ENCODE peak calls at places on chromosome 11, in nine cellular contexts. U is body of pancreas, K is WTC11, Z is astrocyte of the spinal cord, G is cardiac muscle cell, L is spleen, H is GM06990, F is PC-3, M is brain microvascular endothelial cell. B is an unnamed sample.

GRCh38 chr11:116885951-116886629 is 48.7 kb upstream of the APOA1 start:
- DNase-seq in U (peak; percentile 35), K (no peak), Z (peak; percentile 65), G (peak; percentile 41), L (no peak), H (no peak), F (no peak), M (no peak), B (no peak)

GRCh38 chr11:3837793-3838192 is 3.0 kb downstream of the RHOG start:
- DNase-seq in U (no peak), K (no peak), Z (no peak), G (peak; percentile 53), L (peak; percentile 83), H (no peak), F (no peak), M (no peak), B (no peak)

GRCh38 chr11:117195761-117196160 is 3.4 kb upstream of the TAGLN start:
- DNase-seq in U (no peak), K (no peak), Z (no peak), G (no peak), L (no peak), H (no peak), F (no peak), M (no peak), B (no peak)

GRCh38 chr11:19603771-19604170 is 108.9 kb upstream of the NAV2 start:
- DNase-seq in U (no peak), K (no peak), Z (no peak), G (no peak), L (no peak), H (no peak), F (no peak), M (no peak), B (no peak)

GRCh38 chr11:2768471-2769408 is 68.9 kb upstream of the KCNQ1OT1 start:
- DNase-seq in U (no peak), K (no peak), Z (peak; percentile 72), G (peak; percentile 37), L (peak; percentile 60), H (no peak), F (peak; percentile 85), M (peak; percentile 83), B (no peak)

GRCh38 chr11:118703563-118704106 is 24.2 kb upstream of the TREH start:
- DNase-seq in U (no peak), K (no peak), Z (no peak), G (no peak), L (no peak), H (no peak), F (no peak), M (no peak), B (no peak)

GRCh38 chr11:43944761-43945311 is 2.4 kb downstream of the C11orf96 start:
- DNase-seq in U (peak; percentile 63), K (peak; percentile 92), Z (no peak), G (peak; percentile 57), L (peak; percentile 91), H (peak; percentile 38), F (peak; percentile 61), M (peak; percentile 61), B (peak; percentile 34)

GRCh38 chr11:90220391-90220790 is 2.5 kb downstream of the CHORDC1 start:
- DNase-seq in U (no peak), K (no peak), Z (peak; percentile 46), G (peak; percentile 64), L (no peak), H (no peak), F (peak; percentile 76), M (peak; percentile 56), B (no peak)

GRCh38 chr11:2796508-2797180 is 88.9 kb downstream of the CDKN1C start:
- DNase-seq in U (no peak), K (peak; percentile 9), Z (no peak), G (no peak), L (no peak), H (no peak), F (no peak), M (no peak), B (no peak)

GRCh38 chr11:69498614-69499175 is 17.2 kb downstream of the LINC01488 start:
- DNase-seq in U (peak; percentile 2), K (no peak), Z (no peak), G (no peak), L (peak; percentile 60), H (no peak), F (no peak), M (no peak), B (no peak)

GRCh38 chr11:62850911-62851806 is 11.8 kb upstream of the WDR74 start:
- DNase-seq in U (no peak), K (no peak), Z (no peak), G (no peak), L (peak; percentile 44), H (peak; percentile 47), F (peak; percentile 48), M (no peak), B (no peak)

GRCh38 chr11:12377106-12377823 is at the start of gene PARVA:
- DNase-seq in U (peak; percentile 77), K (peak; percentile 79), Z (peak; percentile 78), G (peak; percentile 93), L (no peak), H (no peak), F (peak; percentile 66), M (peak; percentile 57), B (no peak)

GRCh38 chr11:79209540-79210266 is 231.1 kb downstream of the TENM4 start:
- DNase-seq in U (peak; percentile 16), K (no peak), Z (no peak), G (no peak), L (no peak), H (no peak), F (peak; percentile 17), M (no peak), B (no peak)

GRCh38 chr11:5938603-5938965 is 3.5 kb upstream of the OR56A3 start:
- DNase-seq in U (no peak), K (no peak), Z (no peak), G (no peak), L (no peak), H (no peak), F (no peak), M (no peak), B (no peak)

GRCh38 chr11:78666675-78667129 is 92.0 kb upstream of the NARS2 start:
- DNase-seq in U (no peak), K (no peak), Z (no peak), G (peak; percentile 51), L (no peak), H (no peak), F (no peak), M (no peak), B (no peak)

GRCh38 chr11:115198301-115198700 is 305.9 kb downstream of the CADM1 start:
- DNase-seq in U (no peak), K (no peak), Z (peak; percentile 77), G (no peak), L (no peak), H (no peak), F (no peak), M (peak; percentile 46), B (no peak)

GRCh38 chr11:126312903-126313460 is 9.1 kb downstream of the DCPS start:
- DNase-seq in U (no peak), K (no peak), Z (no peak), G (no peak), L (no peak), H (no peak), F (no peak), M (no peak), B (no peak)

GRCh38 chr11:7485136-7485853 is at the start of gene OLFML1:
- DNase-seq in U (no peak), K (no peak), Z (no peak), G (peak; percentile 39), L (no peak), H (no peak), F (no peak), M (no peak), B (no peak)

GRCh38 chr11:72221386-72221785 is 3.2 kb upstream of the INPPL1 start:
- DNase-seq in U (no peak), K (no peak), Z (no peak), G (no peak), L (peak; percentile 81), H (no peak), F (no peak), M (no peak), B (no peak)

GRCh38 chr11:17772704-17773600 is 38.4 kb downstream of the KCNC1 start:
- DNase-seq in U (no peak), K (no peak), Z (no peak), G (no peak), L (peak; percentile 66), H (no peak), F (no peak), M (no peak), B (no peak)
- TF ChIP-seq CTCF in U (no peak), K (no peak), Z (no peak), G (no peak), L (no peak), H (no peak), F (no peak), M (no peak), B (no peak)

GRCh38 chr11:67354314-67355022 is 1.1 kb upstream of the POLD4 start:
- DNase-seq in U (peak; percentile 90), K (no peak), Z (peak; percentile 93), G (peak; percentile 93), L (peak; percentile 77), H (no peak), F (peak; percentile 99), M (peak; percentile 97), B (peak; percentile 25)
- TF ChIP-seq CTCF in U (no peak), K (no peak), Z (peak; percentile 12), G (peak; percentile 4), L (no peak), H (no peak), F (peak; percentile 16), M (peak; percentile 45), B (no peak)

DNA sequence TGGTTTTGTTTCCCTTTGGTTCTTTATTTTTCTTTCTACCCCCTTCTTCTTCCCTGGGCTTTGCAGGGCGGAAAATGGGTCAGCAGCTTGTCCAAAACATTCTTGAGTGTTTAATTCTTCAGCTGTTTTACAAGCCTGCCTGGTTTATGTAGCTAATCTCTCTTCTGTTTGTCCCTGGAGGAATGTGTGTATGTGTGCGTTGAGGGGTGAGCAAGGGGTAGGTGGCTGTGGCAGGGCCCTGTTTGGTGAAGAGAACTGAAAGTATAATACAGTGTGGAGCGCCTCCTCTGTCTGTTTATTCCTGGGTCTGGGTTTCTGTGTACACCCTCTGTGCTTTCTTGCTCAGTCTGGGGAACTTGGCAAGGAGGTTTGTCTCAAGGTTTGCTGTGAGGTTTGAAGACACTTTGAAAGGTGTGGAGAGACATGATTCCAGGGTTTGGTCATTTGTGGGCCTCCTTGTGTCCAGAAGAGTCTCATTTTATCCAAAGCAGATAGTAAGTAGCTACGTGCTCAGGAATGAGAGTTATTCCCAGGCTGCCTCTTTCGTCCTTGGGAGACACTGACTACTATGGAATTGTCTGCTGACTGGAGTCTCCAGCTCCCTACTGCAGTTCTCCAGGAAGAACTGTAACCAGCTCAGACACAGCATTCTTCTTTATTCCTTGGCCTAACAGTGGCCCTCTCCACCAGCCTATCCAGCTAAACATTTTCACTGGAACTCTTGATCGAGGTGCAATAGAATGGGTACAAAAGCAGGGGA is 175.6 kb downstream of the ADAMTS15 start:
- DNase-seq in U (no peak), K (no peak), Z (peak; percentile 74), G (no peak), L (no peak), H (no peak), F (no peak), M (no peak), B (no peak)
- TF ChIP-seq CTCF in U (no peak), K (no peak), Z (peak; percentile 22), G (no peak), L (no peak), H (no peak), F (no peak), M (peak; percentile 38), B (no peak)

DNA sequence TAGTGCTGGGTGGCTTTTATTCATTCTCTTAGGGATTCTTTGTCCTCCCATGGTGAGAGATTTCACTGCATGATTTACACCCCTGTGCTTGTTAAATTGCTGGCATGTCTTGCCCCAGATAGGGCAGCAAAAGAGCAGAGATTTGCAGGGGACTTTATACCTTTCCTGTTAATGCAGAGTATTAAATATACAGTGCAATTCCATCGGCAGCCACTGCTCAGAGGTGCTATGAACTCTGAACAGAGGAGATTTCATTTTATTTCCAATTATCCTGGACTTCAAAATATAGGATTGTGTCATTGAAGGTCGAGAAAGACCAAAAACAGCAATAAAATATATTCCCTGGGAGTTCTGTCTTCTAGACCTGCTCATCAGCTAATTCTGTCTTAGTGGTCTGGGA is 263.4 kb upstream of the NCAM1 start:
- DNase-seq in U (no peak), K (no peak), Z (no peak), G (no peak), L (no peak), H (no peak), F (no peak), M (no peak), B (no peak)
- TF ChIP-seq CTCF in U (no peak), K (no peak), Z (no peak), G (no peak), L (no peak), H (no peak), F (peak; percentile 11), M (peak; percentile 14), B (no peak)